ENCODE peak calls at places on chromosomes 7 and 10, in nine cellular contexts. P is mucosa of descending colon, A is uterus, V is right lobe of liver, I is suprapubic skin, J is astrocyte, Q is adrenal gland, H is mammary epithelial cell, F is OCI-LY7. S is an unnamed sample. For H3K9me3, the result is how much of the 10 kb centered on the place peaks cover.

GRCh38 chr10:10785627-10786333 is 231.9 kb upstream of the CELF2 start:
- DNase-seq in P (no peak), A (no peak), V (no peak), I (no peak), J (peak), Q (no peak), H (peak), F (no peak), S (peak)

GRCh38 chr7:2635148-2635668 is 3.4 kb downstream of the TTYH3 start:
- DNase-seq in P (no peak), A (no peak), V (no peak), I (peak), J (no peak), Q (no peak), H (no peak), F (no peak), S (no peak)

GRCh38 chr10:75015440-75015839 is 96.0 kb upstream of the SAMD8 start:
- DNase-seq in P (no peak), A (no peak), V (no peak), I (no peak), J (no peak), Q (no peak), H (no peak), F (no peak), S (no peak)

GRCh38 chr10:125808047-125808446 is 15.0 kb downstream of the UROS start:
- DNase-seq in P (no peak), A (no peak), V (no peak), I (no peak), J (no peak), Q (no peak), H (no peak), F (no peak), S (no peak)

GRCh38 chr7:128876978-128877755 is 14.5 kb downstream of the ATP6V1F start:
- DNase-seq in P (peak), A (no peak), V (peak), I (peak), J (no peak), Q (no peak), H (no peak), F (no peak), S (no peak)

GRCh38 chr7:155457544-155458316 is at the start of gene EN2:
- DNase-seq in P (peak), A (no peak), V (no peak), I (no peak), J (no peak), Q (no peak), H (no peak), F (no peak), S (no peak)

GRCh38 chr10:91211675-91212074 is 8.8 kb upstream of the PCGF5 start:
- DNase-seq in P (no peak), A (no peak), V (no peak), I (no peak), J (no peak), Q (no peak), H (no peak), F (no peak), S (no peak)

GRCh38 chr7:152158801-152159587 is 133.5 kb downstream of the GALNT11 start:
- DNase-seq in P (no peak), A (no peak), V (no peak), I (no peak), J (no peak), Q (no peak), H (no peak), F (peak), S (no peak)

GRCh38 chr7:2510909-2511768 is 8.4 kb upstream of the LFNG start:
- DNase-seq in P (peak), A (no peak), V (no peak), I (no peak), J (no peak), Q (no peak), H (no peak), F (peak), S (no peak)

GRCh38 chr10:47364911-47365310 is 16.7 kb downstream of the RBP3 start:
- DNase-seq in P (no peak), A (no peak), V (no peak), I (peak), J (no peak), Q (no peak), H (no peak), F (no peak), S (no peak)
- H3K9me3 ChIP-seq in P (under half), A (under half), V (under half), I (under half), J (under half), Q (under half), H (under half), F (under half), S (under half)

GRCh38 chr7:134827436-134827835 is 48.0 kb downstream of the CALD1 start:
- DNase-seq in P (no peak), A (no peak), V (no peak), I (no peak), J (no peak), Q (no peak), H (no peak), F (no peak), S (no peak)
- TF ChIP-seq CTCF in P (no peak), A (no peak), V (no peak), I (no peak), J (no peak), Q (no peak), H (no peak), F (no peak), S (no peak)

GRCh38 chr7:156875766-156876165 is 17.2 kb downstream of the LMBR1 start:
- DNase-seq in P (no peak), A (no peak), V (no peak), I (no peak), J (no peak), Q (no peak), H (no peak), F (no peak), S (no peak)
- H3K9me3 ChIP-seq in P (under half), A (under half), V (under half), I (under half), J (under half), Q (under half), H (under half), F (under half), S (under half)

GRCh38 chr7:101816499-101817030 is 861 bp upstream of the CUX1 start:
- DNase-seq in P (peak), A (peak), V (peak), I (no peak), J (no peak), Q (peak), H (peak), F (peak), S (peak)

GRCh38 chr7:101817031-101817929 is at the start of gene CUX1:
- DNase-seq in P (peak), A (peak), V (peak), I (no peak), J (no peak), Q (peak), H (no peak), F (peak), S (peak)

GRCh38 chr7:101814081-101814995 is 3.1 kb upstream of the CUX1 start:
- DNase-seq in P (peak), A (peak), V (peak), I (peak), J (no peak), Q (peak), H (peak), F (peak), S (no peak)

GRCh38 chr7:101814996-101815825 is 2.2 kb upstream of the CUX1 start:
- DNase-seq in P (peak), A (peak), V (peak), I (peak), J (no peak), Q (peak), H (peak), F (peak), S (no peak)

DNA sequence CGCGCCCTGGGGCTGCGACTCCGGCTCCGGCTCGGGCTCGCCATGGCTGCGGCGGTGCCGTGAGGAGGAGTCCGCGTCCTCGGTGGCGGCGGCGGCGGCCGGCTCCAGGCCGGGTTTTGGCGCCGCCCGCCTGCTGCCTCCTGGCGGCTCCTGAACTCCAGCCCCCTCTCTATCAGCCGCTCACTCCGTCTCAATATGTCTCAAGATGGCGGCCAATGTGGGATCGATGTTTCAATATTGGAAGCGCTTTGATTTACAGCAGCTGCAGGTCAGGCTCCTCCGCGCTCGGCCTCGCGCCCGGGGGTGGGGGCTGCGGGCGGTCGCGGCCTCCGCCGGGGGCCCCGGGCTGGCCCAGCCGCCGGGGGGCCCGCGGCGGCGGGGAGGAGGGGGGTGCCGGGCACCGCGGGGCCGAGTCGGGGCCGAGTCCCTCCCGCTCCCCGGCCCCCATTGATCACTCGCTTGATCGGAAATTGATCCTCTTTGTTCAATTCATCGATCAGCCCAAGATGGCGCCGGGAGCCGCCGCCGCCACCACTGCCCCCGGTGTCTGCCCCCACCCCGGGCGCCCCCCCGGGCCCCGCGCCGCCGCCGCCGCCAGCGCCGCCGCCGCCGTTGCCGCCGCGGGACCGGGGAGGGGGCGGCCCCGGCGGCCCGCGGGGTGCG is 1.5 kb upstream of the CUX1 start:
- DNase-seq in P (peak), A (peak), V (peak), I (peak), J (peak), Q (peak), H (peak), F (peak), S (peak)
- TF ChIP-seq CTCF in P (no peak), A (peak), V (peak), I (no peak), J (no peak), Q (no peak), H (peak), F (no peak), S (no peak)